ENCODE peak calls at places on chromosomes 1 and 21, in five cellular contexts. One of them, this sample, is unnamed.

GRCh38 chr1:21537932-21538630 is 28.9 kb downstream of the ALPL start:
- DNase-seq in epithelial cell of esophagus: no peak
- DNase-seq in A549: no peak
- DNase-seq in Panc1: no peak
- DNase-seq in astrocyte: no peak
- DNase-seq in this sample: no peak

GRCh38 chr1:158121604-158122254 is 59.0 kb upstream of the CD1D start:
- DNase-seq in epithelial cell of esophagus: peak
- DNase-seq in Panc1: no peak
- DNase-seq in astrocyte: no peak
- DNase-seq in A549: peak
- DNase-seq in this sample: peak

GRCh38 chr1:1281533-1282321 is 1.5 kb downstream of the SCNN1D start:
- DNase-seq in astrocyte: peak
- DNase-seq in epithelial cell of esophagus: peak
- DNase-seq in A549: peak
- DNase-seq in Panc1: no peak
- DNase-seq in this sample: peak

GRCh38 chr21:44548922-44549321 is 2.4 kb downstream of the KRTAP10-2 start:
- DNase-seq in A549: no peak
- DNase-seq in Panc1: no peak
- DNase-seq in epithelial cell of esophagus: peak
- DNase-seq in astrocyte: peak
- DNase-seq in this sample: no peak

GRCh38 chr21:36710729-36711048 is 11.8 kb downstream of the SIM2 start:
- DNase-seq in Panc1: no peak
- DNase-seq in astrocyte: no peak
- DNase-seq in epithelial cell of esophagus: no peak
- DNase-seq in A549: no peak
- DNase-seq in this sample: no peak

GRCh38 chr1:36091141-36091540 is 2.4 kb downstream of the ADPRS start:
- DNase-seq in Panc1: no peak
- DNase-seq in epithelial cell of esophagus: no peak
- DNase-seq in astrocyte: no peak
- DNase-seq in A549: no peak
- DNase-seq in this sample: no peak

GRCh38 chr1:185375583-185375982 is 58.5 kb upstream of the IVNS1ABP start:
- DNase-seq in A549: no peak
- DNase-seq in epithelial cell of esophagus: peak
- DNase-seq in Panc1: no peak
- DNase-seq in astrocyte: no peak
- DNase-seq in this sample: no peak

GRCh38 chr1:22415489-22415888 is 36.2 kb upstream of the ZBTB40 start:
- DNase-seq in A549: no peak
- DNase-seq in epithelial cell of esophagus: no peak
- DNase-seq in Panc1: no peak
- DNase-seq in astrocyte: no peak
- DNase-seq in this sample: no peak

GRCh38 chr1:44359234-44359937 is 4.3 kb upstream of the ERI3 start:
- DNase-seq in Panc1: no peak
- DNase-seq in A549: no peak
- DNase-seq in astrocyte: no peak
- DNase-seq in epithelial cell of esophagus: peak
- DNase-seq in this sample: no peak

GRCh38 chr1:75053207-75053606 is 81.0 kb upstream of the LHX8 start:
- DNase-seq in Panc1: no peak
- DNase-seq in astrocyte: no peak
- DNase-seq in A549: no peak
- DNase-seq in epithelial cell of esophagus: peak
- DNase-seq in this sample: peak

GRCh38 chr1:33181038-33181861 is 593 bp downstream of the TRIM62 start:
- DNase-seq in epithelial cell of esophagus: peak
- DNase-seq in Panc1: no peak
- DNase-seq in A549: peak
- DNase-seq in astrocyte: peak
- DNase-seq in this sample: no peak

GRCh38 chr1:23838401-23838866 is 13.2 kb upstream of the HMGCL start:
- DNase-seq in A549: peak
- DNase-seq in epithelial cell of esophagus: peak
- DNase-seq in Panc1: no peak
- DNase-seq in astrocyte: peak
- DNase-seq in this sample: no peak

GRCh38 chr21:41678016-41678935 is 88.6 kb downstream of the RIPK4 start:
- DNase-seq in A549: peak
- DNase-seq in astrocyte: peak
- DNase-seq in epithelial cell of esophagus: peak
- DNase-seq in Panc1: peak
- DNase-seq in this sample: peak

GRCh38 chr1:59138402-59138801 is 158.5 kb upstream of the FGGY start:
- DNase-seq in A549: no peak
- DNase-seq in epithelial cell of esophagus: no peak
- DNase-seq in Panc1: no peak
- DNase-seq in astrocyte: no peak
- DNase-seq in this sample: no peak

GRCh38 chr1:1778827-1779675 is 781 bp upstream of the NADK start:
- DNase-seq in Panc1: no peak
- DNase-seq in A549: peak
- DNase-seq in astrocyte: no peak
- DNase-seq in epithelial cell of esophagus: peak
- DNase-seq in this sample: peak

GRCh38 chr1:198122693-198123092 is 34.1 kb upstream of the NEK7 start:
- DNase-seq in astrocyte: peak
- DNase-seq in Panc1: no peak
- DNase-seq in A549: no peak
- DNase-seq in epithelial cell of esophagus: peak
- DNase-seq in this sample: no peak

GRCh38 chr1:93350322-93350721 is 4.6 kb downstream of the DR1 start:
- DNase-seq in Panc1: no peak
- DNase-seq in astrocyte: no peak
- DNase-seq in A549: no peak
- DNase-seq in epithelial cell of esophagus: peak
- DNase-seq in this sample: no peak
- H3K4me3 ChIP-seq in Panc1: no peak
- H3K4me3 ChIP-seq in astrocyte: no peak
- H3K4me3 ChIP-seq in A549: no peak
- H3K4me3 ChIP-seq in epithelial cell of esophagus: peak
- H3K4me3 ChIP-seq in this sample: no peak

DNA sequence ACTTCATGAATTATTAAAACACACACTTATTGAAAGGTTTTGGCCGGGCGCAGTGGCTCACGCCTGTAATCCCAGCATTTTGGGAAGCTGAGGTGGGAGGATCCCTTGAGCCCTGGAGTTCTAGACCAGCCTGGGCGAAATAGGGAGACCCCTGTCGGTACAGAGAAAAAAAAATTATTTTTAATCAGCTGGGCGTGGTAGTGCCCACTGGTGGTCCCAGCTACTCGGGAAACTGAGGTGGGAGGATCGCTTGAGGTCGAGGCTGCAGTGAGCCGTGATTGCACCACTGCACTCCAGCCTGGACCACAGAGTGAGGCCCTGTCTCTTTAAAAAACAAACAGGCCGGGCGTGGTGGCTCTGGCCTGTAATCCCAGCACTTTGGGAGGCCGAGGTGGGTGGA is 1.7 kb downstream of the GABPB2 start:
- DNase-seq in Panc1: no peak
- DNase-seq in astrocyte: no peak
- DNase-seq in A549: no peak
- DNase-seq in epithelial cell of esophagus: no peak
- DNase-seq in this sample: no peak
- TF ChIP-seq CTCF in Panc1: no peak
- TF ChIP-seq CTCF in astrocyte: no peak
- TF ChIP-seq CTCF in A549: no peak
- TF ChIP-seq CTCF in epithelial cell of esophagus: no peak
- TF ChIP-seq CTCF in this sample: no peak

GRCh38 chr1:227780101-227781044 is 35.1 kb upstream of the PRSS38 start:
- DNase-seq in astrocyte: no peak
- DNase-seq in Panc1: no peak
- DNase-seq in A549: no peak
- DNase-seq in epithelial cell of esophagus: no peak
- DNase-seq in this sample: no peak

GRCh38 chr1:227785094-227785811 is 30.2 kb upstream of the PRSS38 start:
- DNase-seq in Panc1: no peak
- DNase-seq in epithelial cell of esophagus: no peak
- DNase-seq in astrocyte: no peak
- DNase-seq in A549: no peak
- DNase-seq in this sample: no peak

GRCh38 chr1:227779651-227780050 is 35.8 kb upstream of the PRSS38 start:
- DNase-seq in astrocyte: no peak
- DNase-seq in Panc1: no peak
- DNase-seq in A549: no peak
- DNase-seq in epithelial cell of esophagus: no peak
- DNase-seq in this sample: no peak

GRCh38 chr1:227781314-227781930 is 34.1 kb upstream of the PRSS38 start:
- DNase-seq in A549: no peak
- DNase-seq in astrocyte: no peak
- DNase-seq in epithelial cell of esophagus: no peak
- DNase-seq in Panc1: no peak
- DNase-seq in this sample: no peak

GRCh38 chr1:227782226-227782625 is 33.2 kb upstream of the PRSS38 start:
- DNase-seq in A549: no peak
- DNase-seq in epithelial cell of esophagus: no peak
- DNase-seq in astrocyte: no peak
- DNase-seq in Panc1: no peak
- DNase-seq in this sample: no peak
- H3K4me3 ChIP-seq in A549: no peak
- H3K4me3 ChIP-seq in epithelial cell of esophagus: no peak
- H3K4me3 ChIP-seq in astrocyte: no peak
- H3K4me3 ChIP-seq in Panc1: no peak
- H3K4me3 ChIP-seq in this sample: no peak

GRCh38 chr1:200454425-200454824 is 44.6 kb upstream of the ZNF281 start:
- DNase-seq in astrocyte: no peak
- DNase-seq in Panc1: no peak
- DNase-seq in A549: no peak
- DNase-seq in epithelial cell of esophagus: no peak
- DNase-seq in this sample: no peak

GRCh38 chr1:200453544-200453905 is 43.7 kb upstream of the ZNF281 start:
- DNase-seq in Panc1: no peak
- DNase-seq in astrocyte: no peak
- DNase-seq in epithelial cell of esophagus: no peak
- DNase-seq in A549: no peak
- DNase-seq in this sample: no peak

GRCh38 chr1:200457810-200458209 is 48.0 kb upstream of the ZNF281 start:
- DNase-seq in epithelial cell of esophagus: no peak
- DNase-seq in Panc1: no peak
- DNase-seq in A549: no peak
- DNase-seq in astrocyte: no peak
- DNase-seq in this sample: no peak

GRCh38 chr1:200448034-200448762 is 38.4 kb upstream of the ZNF281 start:
- DNase-seq in A549: no peak
- DNase-seq in epithelial cell of esophagus: no peak
- DNase-seq in Panc1: no peak
- DNase-seq in astrocyte: no peak
- DNase-seq in this sample: no peak

DNA sequence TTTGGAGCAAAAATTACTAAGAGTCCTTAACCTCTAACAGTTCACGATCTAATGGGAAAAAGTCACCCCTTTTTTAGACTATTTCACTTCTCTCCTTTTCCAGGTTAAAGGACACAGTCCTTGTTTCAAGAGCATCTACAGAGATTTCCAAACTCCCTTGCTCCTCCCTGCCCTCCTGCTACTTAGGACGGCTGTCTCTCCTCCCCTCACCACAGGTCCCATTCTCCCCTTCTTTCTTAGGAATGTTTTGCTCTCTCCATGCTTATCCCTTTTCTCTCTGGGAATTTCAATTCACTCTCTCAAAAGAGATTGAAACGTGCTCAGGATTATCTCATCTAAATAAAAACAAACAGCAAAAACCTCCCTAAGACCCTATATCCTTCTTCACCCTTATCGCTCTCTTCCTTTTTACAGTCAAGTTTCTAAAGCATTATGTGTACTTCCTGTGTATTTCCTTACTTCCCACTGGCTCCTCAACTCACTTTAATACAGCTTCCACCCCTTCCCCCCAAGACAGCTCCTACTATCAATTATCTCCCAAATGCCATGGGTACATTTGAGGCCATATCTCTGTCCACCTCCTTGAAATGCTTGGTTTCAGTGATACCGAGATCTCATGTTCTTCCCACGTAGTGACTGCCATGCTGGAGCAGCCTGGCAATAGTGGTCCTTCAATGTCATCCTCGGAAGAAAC is 43.2 kb upstream of the ZNF281 start:
- DNase-seq in astrocyte: no peak
- DNase-seq in Panc1: no peak
- DNase-seq in epithelial cell of esophagus: no peak
- DNase-seq in A549: no peak
- DNase-seq in this sample: no peak
- TF ChIP-seq CTCF in astrocyte: no peak
- TF ChIP-seq CTCF in Panc1: no peak
- TF ChIP-seq CTCF in epithelial cell of esophagus: no peak
- TF ChIP-seq CTCF in A549: no peak
- TF ChIP-seq CTCF in this sample: no peak

DNA sequence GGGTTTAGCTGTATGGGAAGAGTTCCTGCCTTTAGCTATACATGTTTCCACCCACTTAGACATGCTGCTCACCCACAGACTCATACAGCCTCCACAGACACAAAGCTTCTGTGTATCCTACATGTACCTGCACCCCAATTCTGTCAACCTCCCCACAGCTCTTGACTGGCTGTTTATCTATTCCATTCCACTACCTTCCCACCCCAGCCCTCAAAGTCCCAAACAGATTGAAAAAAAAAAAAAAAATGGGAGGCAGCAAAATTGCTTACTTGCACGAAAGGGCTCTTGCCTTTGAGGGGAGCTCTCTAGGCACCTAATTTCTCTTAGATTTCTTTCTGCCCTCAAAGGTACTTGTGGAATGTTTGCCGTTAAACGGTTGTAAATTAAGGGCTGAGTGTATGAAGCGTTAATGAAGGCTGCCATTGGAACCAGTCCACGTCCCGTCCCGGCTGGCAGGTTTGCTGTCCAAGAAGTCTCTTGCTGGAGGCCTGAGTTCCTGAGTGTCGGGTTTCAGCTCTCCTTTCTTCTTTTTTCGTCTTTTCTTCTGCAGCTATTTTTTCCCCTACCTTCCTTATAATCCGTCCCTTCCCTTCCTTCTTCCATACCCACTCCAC is 43.6 kb downstream of the PBX1 start:
- DNase-seq in astrocyte: peak
- DNase-seq in epithelial cell of esophagus: peak
- DNase-seq in A549: no peak
- DNase-seq in Panc1: no peak
- DNase-seq in this sample: no peak
- H3K4me3 ChIP-seq in astrocyte: no peak
- H3K4me3 ChIP-seq in epithelial cell of esophagus: peak
- H3K4me3 ChIP-seq in A549: no peak
- H3K4me3 ChIP-seq in Panc1: no peak
- H3K4me3 ChIP-seq in this sample: peak

GRCh38 chr1:147496571-147496970 is 44.7 kb upstream of the BCL9 start:
- DNase-seq in Panc1: no peak
- DNase-seq in A549: peak
- DNase-seq in epithelial cell of esophagus: peak
- DNase-seq in astrocyte: peak
- DNase-seq in this sample: peak
- TF ChIP-seq CTCF in Panc1: no peak
- TF ChIP-seq CTCF in A549: no peak
- TF ChIP-seq CTCF in epithelial cell of esophagus: peak
- TF ChIP-seq CTCF in astrocyte: peak
- TF ChIP-seq CTCF in this sample: peak

DNA sequence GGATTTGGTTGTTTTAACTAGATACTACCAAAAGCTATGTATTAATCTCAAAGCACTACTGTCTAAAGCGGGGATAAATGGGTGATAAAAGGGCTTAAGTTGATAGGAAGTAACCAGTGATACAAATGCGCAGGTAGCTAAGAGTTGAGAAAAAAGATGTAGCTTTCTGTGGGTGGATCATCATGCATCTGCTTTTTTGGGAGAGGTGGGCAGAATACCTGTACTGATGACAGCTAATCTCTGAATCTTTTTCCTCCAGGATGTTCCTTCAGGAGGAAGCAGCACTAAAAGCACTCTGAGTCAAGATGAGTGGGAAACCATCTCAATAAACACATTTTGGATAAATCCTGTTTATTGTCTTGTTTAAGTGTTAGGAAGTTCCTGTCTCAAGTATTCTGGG is 1.2 kb downstream of the RPS27 start:
- DNase-seq in astrocyte: no peak
- DNase-seq in Panc1: no peak
- DNase-seq in epithelial cell of esophagus: no peak
- DNase-seq in A549: no peak
- DNase-seq in this sample: no peak
- H3K4me3 ChIP-seq in astrocyte: peak
- H3K4me3 ChIP-seq in Panc1: peak
- H3K4me3 ChIP-seq in epithelial cell of esophagus: peak
- H3K4me3 ChIP-seq in A549: peak
- H3K4me3 ChIP-seq in this sample: peak